ENCODE peak calls at places on chromosomes 13 and 19, in nine cellular contexts. I, S, Y, Q, A, B, D, M and P are unnamed samples.

GRCh38 chr19:48568345-48568886 is 16.4 kb downstream of the SULT2B1 start:
- DNase-seq in I (peak), S (no peak), Y (peak), Q (no peak), A (peak), B (peak), D (peak), M (peak), P (peak)

GRCh38 chr19:401836-402535 is 7.0 kb downstream of the C2CD4C start:
- DNase-seq in I (no peak), S (no peak), Y (no peak), Q (no peak), A (no peak), B (no peak), D (peak), M (no peak), P (no peak)

GRCh38 chr19:44653977-44654784 is 10.5 kb downstream of the PVR start:
- DNase-seq in I (peak), S (peak), Y (peak), Q (peak), A (peak), B (peak), D (no peak), M (peak), P (peak)

GRCh38 chr13:106533940-106534843 is 1.3 kb downstream of the EFNB2 start:
- DNase-seq in I (peak), S (peak), Y (no peak), Q (peak), A (no peak), B (peak), D (peak), M (peak), P (peak)

GRCh38 chr19:35271546-35271945 is 2.8 kb downstream of the USF2 start:
- DNase-seq in I (no peak), S (no peak), Y (no peak), Q (no peak), A (no peak), B (no peak), D (no peak), M (no peak), P (no peak)

GRCh38 chr19:51097166-51097736 is 11.0 kb downstream of the CTU1 start:
- DNase-seq in I (peak), S (peak), Y (peak), Q (peak), A (peak), B (peak), D (peak), M (peak), P (peak)

GRCh38 chr19:46416077-46416709 is 2.8 kb upstream of the CCDC8 start:
- DNase-seq in I (peak), S (no peak), Y (peak), Q (peak), A (no peak), B (peak), D (peak), M (peak), P (peak)

GRCh38 chr13:111844682-111845081 is 222.3 kb upstream of the SOX1 start:
- DNase-seq in I (no peak), S (no peak), Y (no peak), Q (no peak), A (no peak), B (no peak), D (no peak), M (no peak), P (no peak)

GRCh38 chr19:869245-870177 is 10.0 kb downstream of the CFD start:
- DNase-seq in I (peak), S (no peak), Y (no peak), Q (no peak), A (peak), B (peak), D (no peak), M (peak), P (peak)

GRCh38 chr13:41548031-41548430 is 90.7 kb downstream of the RGCC start:
- DNase-seq in I (no peak), S (no peak), Y (no peak), Q (no peak), A (no peak), B (no peak), D (no peak), M (no peak), P (no peak)

GRCh38 chr13:34522818-34523217 is 419.3 kb upstream of the NBEA start:
- DNase-seq in I (no peak), S (no peak), Y (no peak), Q (no peak), A (no peak), B (peak), D (no peak), M (no peak), P (no peak)

GRCh38 chr19:54336893-54337857 is 1.8 kb downstream of the LILRA4 start:
- DNase-seq in I (no peak), S (no peak), Y (no peak), Q (no peak), A (no peak), B (no peak), D (no peak), M (no peak), P (no peak)

GRCh38 chr13:76882431-76882830 is 3.8 kb downstream of the KCTD12 start:
- DNase-seq in I (no peak), S (no peak), Y (no peak), Q (no peak), A (peak), B (no peak), D (no peak), M (no peak), P (no peak)